ENCODE peak calls at places on chromosomes 13 and 19, in four cellular contexts. E is ELR; M is RPMI7951; A is stimulated activated CD8-positive, alpha-beta memory T cell treated with anti-CD3 and anti-CD28 coated beads, Interleukin-2, amount 100 ng/mL, for 1 hour. I is an unnamed sample.

GRCh38 chr19:40285353-40286234 is 449 bp upstream of the AKT2 start:
- DNase-seq in A (peak), E (peak), M (peak), I (peak)

GRCh38 chr13:32035701-32036100 is 4.1 kb downstream of the FRY start:
- DNase-seq in E (no peak), A (no peak), M (no peak), I (no peak)

GRCh38 chr19:309206-309565 is 18.0 kb upstream of the PLPP2 start:
- DNase-seq in E (no peak), A (no peak), M (no peak), I (no peak)

GRCh38 chr19:16078311-16078758 is 2.0 kb downstream of the TPM4 start:
- DNase-seq in E (peak), M (no peak), A (no peak), I (peak)

GRCh38 chr13:45367995-45368394 is 27.0 kb upstream of the TPT1 start:
- DNase-seq in M (peak), A (no peak), E (no peak), I (peak)

GRCh38 chr19:45667620-45668341 is at the start of gene GIPR:
- DNase-seq in E (peak), M (peak), A (no peak), I (peak)

GRCh38 chr19:45091031-45091918 is 1.7 kb upstream of the PPP1R37 start:
- DNase-seq in E (peak), A (peak), M (peak), I (peak)

GRCh38 chr19:38684078-38684861 is 36.8 kb downstream of the ACTN4 start:
- DNase-seq in M (peak), E (peak), A (no peak), I (peak)